ENCODE peak calls at places on chromosome 2, in five cellular contexts. B is GM12865, V is RWPE1, N is IMR-90, L is tibial artery. U is an unnamed sample.

GRCh38 chr2:181430406-181431199 is 26.6 kb upstream of the ITGA4 start:
- DNase-seq in B (peak), V (no peak), N (peak), L (no peak), U (peak)

GRCh38 chr2:101515512-101515911 is 40.6 kb upstream of the RFX8 start:
- DNase-seq in B (no peak), V (no peak), N (peak), L (no peak), U (peak)

GRCh38 chr2:10285191-10285577 is 17.5 kb upstream of the HPCAL1 start:
- DNase-seq in B (no peak), V (no peak), N (no peak), L (no peak), U (no peak)

GRCh38 chr2:203361922-203362321 is 33.7 kb downstream of the ABI2 start:
- DNase-seq in B (no peak), V (no peak), N (peak), L (no peak), U (no peak)

GRCh38 chr2:126887506-126887905 is 11.2 kb upstream of the TEX51 start:
- DNase-seq in B (no peak), V (no peak), N (no peak), L (peak), U (no peak)

GRCh38 chr2:231364961-231365810 is 30.3 kb upstream of the B3GNT7 start:
- DNase-seq in B (no peak), V (peak), N (peak), L (peak), U (peak)

GRCh38 chr2:109141006-109141600 is 12.1 kb downstream of the SH3RF3 start:
- DNase-seq in B (no peak), V (no peak), N (no peak), L (peak), U (no peak)

GRCh38 chr2:177783835-177784448 is 288.6 kb downstream of the PDE11A start:
- DNase-seq in B (peak), V (peak), N (peak), L (no peak), U (peak)

GRCh38 chr2:192051533-192051932 is 143.2 kb downstream of the TMEFF2 start:
- DNase-seq in B (no peak), V (no peak), N (no peak), L (no peak), U (no peak)

GRCh38 chr2:62787381-62787780 is 81.9 kb downstream of the EHBP1 start:
- DNase-seq in B (peak), V (peak), N (peak), L (no peak), U (no peak)

GRCh38 chr2:191243154-191243553 is 2.0 kb upstream of the MYO1B start:
- DNase-seq in B (peak), V (no peak), N (no peak), L (no peak), U (no peak)

GRCh38 chr2:101311390-101312019 is 3.0 kb upstream of the RNF149 start:
- DNase-seq in B (no peak), V (no peak), N (no peak), L (no peak), U (no peak)

GRCh38 chr2:45771251-45771650 is 119.8 kb downstream of the PRKCE start:
- DNase-seq in B (no peak), V (no peak), N (peak), L (no peak), U (no peak)

GRCh38 chr2:232400244-232401015 is 6.2 kb upstream of the ALPG start:
- DNase-seq in B (no peak), V (no peak), N (no peak), L (no peak), U (no peak)

GRCh38 chr2:70534183-70534836 is 19.3 kb downstream of the TGFA start:
- DNase-seq in B (no peak), V (no peak), N (no peak), L (no peak), U (no peak)

GRCh38 chr2:134295441-134295840 is 41.6 kb downstream of the MGAT5 start:
- DNase-seq in B (no peak), V (no peak), N (no peak), L (no peak), U (no peak)

GRCh38 chr2:12106440-12107080 is 360.1 kb downstream of the LPIN1 start:
- DNase-seq in B (peak), V (peak), N (peak), L (peak), U (peak)

GRCh38 chr2:5520352-5520996 is 171.7 kb upstream of the SOX11 start:
- DNase-seq in B (no peak), V (no peak), N (peak), L (no peak), U (no peak)

GRCh38 chr2:108607706-108608301 is 73.5 kb downstream of the LIMS1 start:
- DNase-seq in B (peak), V (no peak), N (peak), L (no peak), U (peak)

GRCh38 chr2:207296265-207296948 is 130.7 kb upstream of the KLF7 start:
- DNase-seq in B (no peak), V (no peak), N (peak), L (no peak), U (no peak)

GRCh38 chr2:151071906-151072305 is 189.8 kb downstream of the RBM43 start:
- DNase-seq in B (no peak), V (no peak), N (peak), L (no peak), U (no peak)

GRCh38 chr2:239227111-239227581 is 173.7 kb downstream of the HDAC4 start:
- DNase-seq in B (no peak), V (no peak), N (no peak), L (peak), U (no peak)

GRCh38 chr2:67311536-67311935 is 85.6 kb upstream of the ETAA1 start:
- DNase-seq in B (no peak), V (peak), N (peak), L (no peak), U (no peak)

GRCh38 chr2:214810670-214811069 is 1.2 kb upstream of the BARD1 start:
- DNase-seq in B (peak), V (no peak), N (no peak), L (no peak), U (no peak)

GRCh38 chr2:88683160-88684021 is 8.1 kb upstream of the RPIA start:
- DNase-seq in B (no peak), V (no peak), N (no peak), L (no peak), U (no peak)

GRCh38 chr2:215833531-215834162 is 179.7 kb downstream of the MREG start:
- DNase-seq in B (no peak), V (no peak), N (peak), L (no peak), U (peak)

GRCh38 chr2:215653344-215654015 is 217.6 kb upstream of the FN1 start:
- DNase-seq in B (no peak), V (no peak), N (peak), L (no peak), U (no peak)

GRCh38 chr2:69815717-69816116 is 13.7 kb upstream of the GMCL1 start:
- DNase-seq in B (no peak), V (no peak), N (no peak), L (no peak), U (no peak)

GRCh38 chr2:97728091-97728596 is 14.8 kb downstream of the ZAP70 start:
- DNase-seq in B (no peak), V (peak), N (no peak), L (no peak), U (peak)

GRCh38 chr2:169362346-169363026 is at the start of gene LRP2:
- DNase-seq in B (peak), V (no peak), N (no peak), L (no peak), U (peak)

GRCh38 chr2:51387235-51387634 is 355.3 kb upstream of the NRXN1 start:
- DNase-seq in B (no peak), V (no peak), N (peak), L (no peak), U (no peak)

GRCh38 chr2:195898505-195898904 is 170.1 kb downstream of the DNAH7 start:
- DNase-seq in B (no peak), V (peak), N (peak), L (no peak), U (no peak)

GRCh38 chr2:75100691-75101236 is 98.6 kb downstream of the TACR1 start:
- DNase-seq in B (no peak), V (no peak), N (no peak), L (no peak), U (no peak)

GRCh38 chr2:186459009-186459408 is 27.1 kb upstream of the ZC3H15 start:
- DNase-seq in B (peak), V (no peak), N (peak), L (no peak), U (no peak)

DNA sequence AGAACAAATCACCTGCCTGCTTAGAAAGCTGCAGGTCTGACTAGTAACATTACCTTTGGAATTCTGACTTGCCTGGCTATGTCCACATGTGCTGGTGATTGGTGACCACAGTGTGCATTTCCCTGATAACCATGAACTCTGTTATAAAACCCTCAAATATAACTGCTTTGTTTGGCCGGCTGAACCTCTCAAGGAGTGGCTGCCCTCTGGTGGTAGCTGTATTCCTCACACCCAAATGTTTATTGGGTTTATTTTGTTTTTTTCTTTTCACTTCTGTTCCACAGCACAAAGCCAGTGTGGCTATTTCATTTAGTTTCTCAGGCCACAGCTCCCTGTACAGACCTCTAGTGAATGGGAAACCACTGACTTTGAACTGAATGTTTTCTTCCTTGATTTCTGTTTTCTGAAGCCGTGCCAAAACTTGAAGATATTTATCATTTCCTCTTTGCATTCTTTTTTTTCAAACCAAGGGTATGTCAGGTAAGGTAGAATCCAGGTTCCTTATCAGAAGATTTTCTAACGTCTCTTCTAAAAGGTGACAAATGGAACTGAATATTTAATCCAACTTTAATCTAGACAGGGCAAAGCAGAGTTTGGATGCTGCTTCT is 549.0 kb upstream of the VRK2 start:
- DNase-seq in B (peak), V (peak), N (peak), L (no peak), U (peak)
- TF ChIP-seq CTCF in B (peak), V (peak), N (peak), L (peak), U (peak)

GRCh38 chr2:26740890-26741302 is 23.2 kb upstream of the SLC35F6 start:
- DNase-seq in B (peak), V (no peak), N (peak), L (no peak), U (no peak)
- TF ChIP-seq CTCF in B (no peak), V (no peak), N (no peak), L (no peak), U (no peak)

GRCh38 chr2:175690113-175690716 is 311.9 kb downstream of the LNPK start:
- DNase-seq in B (peak), V (peak), N (peak), L (no peak), U (peak)
- TF ChIP-seq CTCF in B (peak), V (peak), N (peak), L (peak), U (peak)

GRCh38 chr2:28952806-28953190 is 28.3 kb upstream of the TOGARAM2 start:
- DNase-seq in B (no peak), V (no peak), N (no peak), L (no peak), U (peak)
- TF ChIP-seq CTCF in B (peak), V (no peak), N (no peak), L (no peak), U (no peak)

GRCh38 chr2:158457826-158458616 is 1.3 kb downstream of the PKP4 start:
- DNase-seq in B (peak), V (peak), N (peak), L (peak), U (peak)
- TF ChIP-seq CTCF in B (peak), V (peak), N (peak), L (peak), U (peak)

DNA sequence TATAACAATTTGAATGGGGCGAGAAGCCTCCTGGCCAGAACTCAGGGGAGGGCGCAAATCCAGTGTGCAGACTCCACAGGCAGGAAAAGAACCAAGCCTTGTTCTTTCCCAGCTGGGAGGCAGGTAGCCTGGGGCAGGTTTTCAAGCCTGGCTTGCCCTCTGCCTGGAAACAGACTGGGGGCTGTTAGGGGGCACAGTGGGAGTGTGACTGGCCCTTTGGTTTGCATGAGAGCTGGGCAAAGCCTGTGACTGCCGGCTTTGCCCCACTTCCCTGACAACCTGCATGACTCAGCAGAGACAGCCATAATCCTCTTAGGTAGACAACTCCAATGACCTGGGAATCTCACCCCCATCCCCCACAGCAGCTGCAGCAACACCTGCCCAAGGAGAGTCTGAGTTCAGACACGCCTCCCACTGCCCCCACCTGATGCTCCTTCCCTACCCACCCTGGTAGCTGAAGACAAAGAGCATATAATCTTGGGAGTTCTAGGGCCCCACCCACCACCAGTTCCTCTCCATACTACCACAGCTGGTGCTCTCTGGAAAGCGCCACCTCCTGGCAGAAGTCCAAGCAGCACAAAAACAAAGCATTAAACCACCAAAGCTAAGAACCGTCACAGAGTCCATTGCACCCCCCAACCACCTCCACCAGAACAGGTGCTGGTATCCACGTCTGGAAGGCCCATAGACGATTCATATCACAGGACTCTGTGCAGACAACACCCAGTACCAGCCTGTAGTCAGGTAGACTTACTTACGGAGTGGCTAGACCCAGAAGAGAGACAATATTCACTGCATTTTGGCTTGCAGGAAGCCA is 402.5 kb downstream of the STK39 start:
- DNase-seq in B (peak), V (no peak), N (no peak), L (no peak), U (peak)
- TF ChIP-seq CTCF in B (peak), V (no peak), N (no peak), L (no peak), U (no peak)

GRCh38 chr2:121099329-121100318 is 185.4 kb downstream of the TFCP2L1 start:
- DNase-seq in B (no peak), V (peak), N (no peak), L (no peak), U (peak)
- TF ChIP-seq CTCF in B (peak), V (peak), N (peak), L (no peak), U (peak)